ENCODE peak calls at places on chromosomes 12 and 14, in nine cellular contexts. N is tibial artery, F is esophagus squamous epithelium, O is AG09309, B is uterus, I is fibroblast of lung, H is testis, Z is IMR-90, P is fibroblast of mammary gland. J is an unnamed sample.

GRCh38 chr14:75514673-75515630 is 7.3 kb upstream of the BATF start:
- DNase-seq in N (no peak), F (no peak), O (no peak), B (no peak), I (peak), H (no peak), Z (peak), P (peak), J (no peak)

GRCh38 chr14:68486033-68486732 is 306.7 kb downstream of the ZFP36L1 start:
- DNase-seq in N (no peak), F (no peak), O (no peak), B (no peak), I (no peak), H (no peak), Z (no peak), P (no peak), J (no peak)

GRCh38 chr12:121872546-121873223 is 14.0 kb upstream of the HPD start:
- DNase-seq in N (no peak), F (no peak), O (peak), B (peak), I (peak), H (no peak), Z (peak), P (peak), J (no peak)

GRCh38 chr14:74619672-74620131 is 7.7 kb upstream of the LTBP2 start:
- DNase-seq in N (peak), F (no peak), O (peak), B (peak), I (peak), H (peak), Z (peak), P (peak), J (peak)

GRCh38 chr12:124400124-124400523 is 105.2 kb downstream of the RFLNA start:
- DNase-seq in N (no peak), F (no peak), O (no peak), B (no peak), I (no peak), H (no peak), Z (no peak), P (no peak), J (no peak)

GRCh38 chr12:27913999-27914614 is 58.4 kb downstream of the PTHLH start:
- DNase-seq in N (no peak), F (no peak), O (no peak), B (no peak), I (no peak), H (no peak), Z (no peak), P (no peak), J (no peak)

GRCh38 chr12:105850103-105850968 is 288.4 kb downstream of the NUAK1 start:
- DNase-seq in N (no peak), F (no peak), O (no peak), B (no peak), I (no peak), H (no peak), Z (no peak), P (no peak), J (no peak)

GRCh38 chr14:67485501-67486095 is 2.9 kb downstream of the TMEM229B start:
- DNase-seq in N (no peak), F (no peak), O (no peak), B (no peak), I (no peak), H (no peak), Z (no peak), P (no peak), J (no peak)

GRCh38 chr12:115998119-115998633 is 279.3 kb downstream of the MED13L start:
- DNase-seq in N (no peak), F (no peak), O (peak), B (no peak), I (peak), H (no peak), Z (peak), P (peak), J (peak)

GRCh38 chr14:75634848-75635247 is 25.8 kb downstream of the ERG28 start:
- DNase-seq in N (no peak), F (no peak), O (no peak), B (no peak), I (no peak), H (no peak), Z (no peak), P (no peak), J (no peak)

GRCh38 chr12:89943461-89943860 is 234.8 kb upstream of the ATP2B1 start:
- DNase-seq in N (no peak), F (no peak), O (no peak), B (no peak), I (peak), H (no peak), Z (no peak), P (no peak), J (no peak)

GRCh38 chr12:76929499-76929898 is 50.7 kb upstream of the CSRP2 start:
- DNase-seq in N (no peak), F (no peak), O (no peak), B (no peak), I (no peak), H (no peak), Z (no peak), P (no peak), J (no peak)

GRCh38 chr12:48980389-48980952 is 2.3 kb downstream of the WNT1 start:
- DNase-seq in N (no peak), F (no peak), O (no peak), B (no peak), I (no peak), H (no peak), Z (no peak), P (no peak), J (no peak)

GRCh38 chr14:87332001-87332400 is 661.0 kb downstream of the GALC start:
- DNase-seq in N (no peak), F (no peak), O (no peak), B (no peak), I (peak), H (no peak), Z (peak), P (peak), J (no peak)

GRCh38 chr12:104958946-104959841 is 1.1 kb upstream of the SLC41A2 start:
- DNase-seq in N (no peak), F (no peak), O (no peak), B (no peak), I (peak), H (peak), Z (peak), P (peak), J (no peak)

GRCh38 chr12:88834226-88834625 is 254.0 kb upstream of the KITLG start:
- DNase-seq in N (no peak), F (no peak), O (no peak), B (no peak), I (no peak), H (no peak), Z (peak), P (peak), J (no peak)

GRCh38 chr12:63862187-63863107 is 17.9 kb downstream of the SRGAP1 start:
- DNase-seq in N (no peak), F (no peak), O (no peak), B (no peak), I (no peak), H (peak), Z (no peak), P (no peak), J (no peak)

GRCh38 chr12:6535960-6536847 is 1.9 kb downstream of the GAPDH start:
- DNase-seq in N (no peak), F (no peak), O (no peak), B (no peak), I (no peak), H (no peak), Z (no peak), P (no peak), J (no peak)

GRCh38 chr12:43102506-43103269 is 449.3 kb downstream of the ADAMTS20 start:
- DNase-seq in N (no peak), F (no peak), O (no peak), B (no peak), I (no peak), H (no peak), Z (no peak), P (no peak), J (no peak)

GRCh38 chr14:36655963-36656768 is 5.5 kb upstream of the PAX9 start:
- DNase-seq in N (no peak), F (no peak), O (no peak), B (no peak), I (no peak), H (peak), Z (no peak), P (peak), J (no peak)

GRCh38 chr12:38149395-38150073 is 167.0 kb upstream of the ALG10B start:
- DNase-seq in N (peak), F (no peak), O (no peak), B (no peak), I (no peak), H (no peak), Z (no peak), P (no peak), J (peak)
- H3K4me3 ChIP-seq in N (no peak), F (no peak), O (no peak), B (no peak), I (no peak), H (no peak), Z (no peak), P (no peak), J (no peak)

DNA sequence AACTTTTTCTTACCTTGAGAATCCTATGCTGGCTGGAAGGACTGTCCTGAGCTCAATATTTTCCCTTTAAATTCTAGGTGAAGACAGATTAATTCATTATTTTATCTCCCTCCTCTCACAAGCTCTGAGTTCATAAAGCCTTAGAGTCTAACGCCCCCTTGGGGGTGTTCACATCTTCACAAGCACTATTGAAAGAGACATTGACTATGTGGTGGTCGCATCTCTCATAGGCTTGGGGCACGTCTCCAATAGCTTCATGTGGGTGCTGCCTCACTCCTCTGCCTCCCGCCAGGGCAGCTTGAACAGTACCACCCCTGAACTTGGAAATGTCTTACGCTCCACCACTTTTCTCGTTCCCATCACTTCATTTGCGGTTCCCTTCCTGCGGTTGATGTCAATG is 106.2 kb downstream of the UNC79 start:
- DNase-seq in N (no peak), F (no peak), O (no peak), B (no peak), I (no peak), H (no peak), Z (no peak), P (peak), J (no peak)
- TF ChIP-seq CTCF in N (no peak), F (no peak), O (no peak), B (no peak), I (peak), H (no peak), Z (peak), P (peak), J (peak)

DNA sequence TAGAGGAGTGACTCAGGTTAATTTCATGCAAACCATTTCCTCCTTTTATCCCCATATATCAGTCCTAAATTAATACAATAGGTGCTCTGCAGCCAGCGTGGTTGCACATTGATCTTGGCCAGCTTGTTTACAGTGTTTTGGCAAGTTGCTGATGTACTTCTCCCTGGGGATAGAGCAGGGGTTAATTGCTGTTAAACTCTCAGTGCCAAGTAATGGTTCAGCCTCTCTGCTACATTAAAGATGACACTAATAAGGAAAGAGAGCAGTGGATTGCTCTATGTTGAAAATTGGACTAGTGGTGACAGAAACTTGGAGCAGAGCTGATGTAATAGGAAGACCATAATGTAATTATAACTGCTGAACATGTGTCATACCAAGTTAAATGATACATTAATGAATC is 717.5 kb downstream of the RERGL start:
- DNase-seq in N (no peak), F (no peak), O (no peak), B (no peak), I (no peak), H (no peak), Z (no peak), P (no peak), J (no peak)
- H3K4me3 ChIP-seq in N (no peak), F (no peak), O (no peak), B (no peak), I (no peak), H (no peak), Z (no peak), P (no peak), J (no peak)

GRCh38 chr14:78835909-78836308 is 665.7 kb downstream of the NRXN3 start:
- DNase-seq in N (no peak), F (no peak), O (no peak), B (no peak), I (no peak), H (no peak), Z (no peak), P (no peak), J (no peak)

GRCh38 chr14:78835052-78835451 is 664.9 kb downstream of the NRXN3 start:
- DNase-seq in N (no peak), F (no peak), O (no peak), B (no peak), I (no peak), H (peak), Z (no peak), P (no peak), J (no peak)

GRCh38 chr14:78840898-78841297 is 670.7 kb downstream of the NRXN3 start:
- DNase-seq in N (no peak), F (no peak), O (no peak), B (no peak), I (no peak), H (no peak), Z (no peak), P (no peak), J (no peak)

DNA sequence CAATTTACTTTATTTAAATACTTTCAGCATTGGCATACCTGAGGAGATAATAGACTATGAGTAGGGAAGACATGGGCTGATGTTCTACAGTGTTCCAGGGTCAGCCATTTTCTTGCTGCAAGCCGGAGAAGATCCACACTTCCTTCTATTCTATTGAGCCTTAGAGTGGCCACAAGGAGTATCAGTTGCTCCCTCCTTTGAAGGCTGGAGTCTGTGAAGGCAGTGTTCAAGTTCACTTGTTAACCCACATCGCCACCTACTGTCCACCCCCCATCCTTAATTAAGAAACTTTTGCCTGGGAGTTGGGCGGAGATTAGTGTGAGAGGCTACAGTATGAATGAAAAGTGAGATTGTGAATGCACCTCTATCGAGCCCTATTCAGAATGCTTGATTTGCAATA is 666.6 kb downstream of the NRXN3 start:
- DNase-seq in N (no peak), F (no peak), O (peak), B (no peak), I (peak), H (peak), Z (peak), P (peak), J (peak)
- TF ChIP-seq CTCF in N (no peak), F (peak), O (peak), B (peak), I (peak), H (peak), Z (peak), P (peak), J (peak)

DNA sequence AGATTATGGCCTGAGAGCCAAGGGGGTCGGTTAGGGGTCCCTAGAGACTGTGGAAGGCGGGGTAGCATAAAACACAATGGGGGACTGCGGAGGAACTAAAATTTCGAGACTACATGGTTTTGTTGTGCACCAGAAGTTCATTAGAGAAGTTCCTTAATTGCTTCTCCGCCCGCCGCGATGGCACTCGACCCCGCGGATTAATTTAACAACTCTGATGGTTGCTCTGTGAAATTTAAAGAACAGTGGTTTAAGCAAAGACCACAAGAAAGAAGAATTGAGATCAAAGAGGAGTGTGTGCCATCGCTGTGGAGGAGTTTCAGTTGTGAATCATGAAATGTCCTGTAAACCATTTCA is 1.4 kb upstream of the CCDC88C start:
- DNase-seq in N (no peak), F (no peak), O (no peak), B (no peak), I (no peak), H (no peak), Z (no peak), P (no peak), J (no peak)
- H3K4me3 ChIP-seq in N (peak), F (no peak), O (peak), B (peak), I (no peak), H (peak), Z (no peak), P (no peak), J (no peak)

DNA sequence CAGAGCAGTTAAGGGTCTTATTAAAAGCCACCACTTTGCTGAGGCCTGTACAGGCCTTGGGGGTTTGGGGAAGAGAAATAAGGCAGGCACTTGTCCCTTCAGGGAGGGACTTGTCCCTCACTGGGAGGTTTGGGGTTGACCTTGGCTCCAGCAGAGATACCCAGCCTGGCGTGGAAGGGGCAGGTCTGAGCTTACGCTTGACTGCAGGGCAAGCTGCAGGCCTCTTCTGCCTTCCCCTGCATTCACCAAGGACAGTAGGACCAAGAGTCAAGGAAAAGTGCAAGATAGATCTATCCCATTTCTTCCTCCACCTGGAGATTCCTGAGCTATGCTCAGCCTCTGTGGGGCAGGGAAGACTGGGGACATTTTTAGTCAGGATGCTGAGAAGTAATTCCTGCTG is 154.3 kb downstream of the SMOC1 start:
- DNase-seq in N (no peak), F (no peak), O (no peak), B (no peak), I (no peak), H (no peak), Z (no peak), P (no peak), J (no peak)
- TF ChIP-seq CTCF in N (no peak), F (no peak), O (no peak), B (no peak), I (no peak), H (no peak), Z (no peak), P (no peak), J (no peak)